ENCODE peak calls at places on chromosomes 12 and 14, in nine cellular contexts. D, H, E, M, B, Z, J, S and L are unnamed samples.

GRCh38 chr14:71752111-71752738 is 180.0 kb upstream of the RGS6 start:
- DNase-seq in D (no peak), H (no peak), E (no peak), M (no peak), B (no peak), Z (no peak), J (no peak), S (no peak), L (no peak)

GRCh38 chr12:510071-510825 is 50.5 kb downstream of the B4GALNT3 start:
- DNase-seq in D (peak), H (peak), E (no peak), M (peak), B (no peak), Z (no peak), J (no peak), S (no peak), L (no peak)

GRCh38 chr12:4330203-4330602 is 9.2 kb downstream of the TIGAR start:
- DNase-seq in D (no peak), H (no peak), E (no peak), M (no peak), B (no peak), Z (no peak), J (no peak), S (no peak), L (no peak)

GRCh38 chr14:95500201-95500681 is 16.2 kb downstream of the SYNE3 start:
- DNase-seq in D (peak), H (no peak), E (no peak), M (peak), B (no peak), Z (peak), J (no peak), S (no peak), L (no peak)

GRCh38 chr12:12883369-12884001 is 7.9 kb upstream of the GPRC5A start:
- DNase-seq in D (no peak), H (no peak), E (no peak), M (no peak), B (no peak), Z (no peak), J (peak), S (no peak), L (no peak)

GRCh38 chr12:125050868-125051267 is 14.4 kb upstream of the AACS start:
- DNase-seq in D (no peak), H (no peak), E (no peak), M (no peak), B (no peak), Z (no peak), J (no peak), S (no peak), L (no peak)

GRCh38 chr12:108640802-108641445 is 7.2 kb upstream of the SELPLG start:
- DNase-seq in D (peak), H (no peak), E (no peak), M (peak), B (no peak), Z (peak), J (peak), S (no peak), L (no peak)

GRCh38 chr14:76995279-76996035 is 33.1 kb downstream of the IRF2BPL start:
- DNase-seq in D (peak), H (no peak), E (no peak), M (no peak), B (no peak), Z (no peak), J (no peak), S (no peak), L (no peak)

GRCh38 chr14:74413622-74414021 is 12.4 kb downstream of the SYNDIG1L start:
- DNase-seq in D (no peak), H (no peak), E (no peak), M (no peak), B (no peak), Z (no peak), J (no peak), S (no peak), L (no peak)

GRCh38 chr12:19829100-19829853 is 390.0 kb downstream of the AEBP2 start:
- DNase-seq in D (no peak), H (no peak), E (no peak), M (no peak), B (no peak), Z (no peak), J (no peak), S (no peak), L (no peak)

GRCh38 chr12:38586652-38587219 is 270.2 kb downstream of the ALG10B start:
- DNase-seq in D (no peak), H (no peak), E (no peak), M (no peak), B (no peak), Z (no peak), J (peak), S (no peak), L (no peak)

GRCh38 chr12:11834925-11835324 is 185.5 kb downstream of the ETV6 start:
- DNase-seq in D (no peak), H (no peak), E (no peak), M (no peak), B (no peak), Z (no peak), J (no peak), S (no peak), L (no peak)

GRCh38 chr12:11837318-11837934 is 188.0 kb downstream of the ETV6 start:
- DNase-seq in D (no peak), H (no peak), E (no peak), M (no peak), B (no peak), Z (no peak), J (no peak), S (no peak), L (no peak)

GRCh38 chr12:11838403-11838802 is 188.9 kb downstream of the ETV6 start:
- DNase-seq in D (no peak), H (no peak), E (no peak), M (no peak), B (no peak), Z (no peak), J (peak), S (no peak), L (no peak)

GRCh38 chr12:11836964-11837286 is 187.5 kb downstream of the ETV6 start:
- DNase-seq in D (no peak), H (no peak), E (no peak), M (no peak), B (no peak), Z (no peak), J (no peak), S (no peak), L (no peak)

GRCh38 chr12:11836282-11836963 is 186.9 kb downstream of the ETV6 start:
- DNase-seq in D (no peak), H (no peak), E (peak), M (peak), B (no peak), Z (peak), J (no peak), S (no peak), L (no peak)
- TF ChIP-seq CTCF in D (no peak), H (no peak), E (no peak), M (no peak), B (no peak), Z (no peak), J (no peak), S (no peak), L (no peak)

DNA sequence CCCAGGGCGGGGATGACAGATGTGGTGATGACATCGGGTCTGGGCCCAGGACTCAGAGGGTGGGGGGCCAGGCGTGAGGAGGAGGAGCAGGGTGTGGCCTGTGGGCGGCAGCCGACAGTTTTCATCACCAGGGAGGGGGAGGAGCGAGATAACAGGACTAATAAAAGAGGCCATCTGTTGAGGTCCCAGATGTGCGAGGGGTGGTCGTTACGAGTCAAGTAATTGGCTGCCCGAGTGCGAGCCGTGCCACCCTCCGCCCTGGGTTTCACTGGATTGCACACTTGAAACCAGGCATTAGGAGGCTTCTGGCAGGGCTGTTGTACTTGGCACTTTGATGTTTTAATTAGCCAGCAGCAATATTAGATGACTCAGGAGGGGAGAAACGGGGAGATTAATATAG is 67.2 kb downstream of the NOS1 start:
- DNase-seq in D (no peak), H (no peak), E (no peak), M (no peak), B (no peak), Z (no peak), J (no peak), S (peak), L (no peak)
- TF ChIP-seq CTCF in D (no peak), H (no peak), E (no peak), M (no peak), B (no peak), Z (no peak), J (no peak), S (no peak), L (no peak)

DNA sequence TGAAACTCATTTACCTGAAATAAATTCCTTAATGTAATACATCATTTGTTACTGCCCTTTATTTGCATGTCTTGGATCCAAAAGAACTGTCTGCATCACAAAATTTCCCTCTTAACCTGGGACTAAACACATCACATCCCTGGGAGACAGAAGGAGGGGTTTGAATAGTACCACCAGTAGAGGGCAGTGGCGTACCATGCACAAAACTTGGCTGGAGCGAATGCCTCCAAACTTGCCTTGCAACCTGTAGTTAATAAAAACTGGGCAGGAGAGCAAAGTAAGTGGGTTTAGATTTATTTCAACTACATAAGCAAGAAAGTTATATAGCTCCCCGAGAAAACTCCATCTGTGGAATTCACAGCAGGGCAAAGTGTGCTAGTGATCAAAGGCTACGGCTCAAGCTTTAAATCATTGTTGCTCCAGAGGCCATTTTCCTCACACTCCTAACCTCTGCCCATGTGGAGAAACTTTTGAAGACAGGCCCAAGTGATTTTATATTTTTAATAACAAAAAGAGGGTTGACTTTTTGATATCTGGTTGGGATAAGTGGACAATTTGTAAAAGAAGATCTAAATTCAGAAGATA is 1176.7 kb upstream of the SEL1L start:
- DNase-seq in D (peak), H (peak), E (peak), M (peak), B (peak), Z (no peak), J (peak), S (peak), L (peak)
- TF ChIP-seq CTCF in D (peak), H (peak), E (peak), M (peak), B (peak), Z (peak), J (peak), S (peak), L (peak)

GRCh38 chr12:53625946-53626701 is at the start of gene ATF7:
- DNase-seq in D (peak), H (peak), E (peak), M (peak), B (peak), Z (peak), J (peak), S (peak), L (peak)
- TF ChIP-seq CTCF in D (no peak), H (no peak), E (peak), M (no peak), B (no peak), Z (no peak), J (no peak), S (no peak), L (no peak)

GRCh38 chr12:107443320-107444090 is 242.1 kb upstream of the PWP1 start:
- DNase-seq in D (no peak), H (no peak), E (no peak), M (no peak), B (no peak), Z (peak), J (no peak), S (no peak), L (no peak)
- TF ChIP-seq CTCF in D (no peak), H (no peak), E (no peak), M (no peak), B (no peak), Z (no peak), J (no peak), S (no peak), L (no peak)

DNA sequence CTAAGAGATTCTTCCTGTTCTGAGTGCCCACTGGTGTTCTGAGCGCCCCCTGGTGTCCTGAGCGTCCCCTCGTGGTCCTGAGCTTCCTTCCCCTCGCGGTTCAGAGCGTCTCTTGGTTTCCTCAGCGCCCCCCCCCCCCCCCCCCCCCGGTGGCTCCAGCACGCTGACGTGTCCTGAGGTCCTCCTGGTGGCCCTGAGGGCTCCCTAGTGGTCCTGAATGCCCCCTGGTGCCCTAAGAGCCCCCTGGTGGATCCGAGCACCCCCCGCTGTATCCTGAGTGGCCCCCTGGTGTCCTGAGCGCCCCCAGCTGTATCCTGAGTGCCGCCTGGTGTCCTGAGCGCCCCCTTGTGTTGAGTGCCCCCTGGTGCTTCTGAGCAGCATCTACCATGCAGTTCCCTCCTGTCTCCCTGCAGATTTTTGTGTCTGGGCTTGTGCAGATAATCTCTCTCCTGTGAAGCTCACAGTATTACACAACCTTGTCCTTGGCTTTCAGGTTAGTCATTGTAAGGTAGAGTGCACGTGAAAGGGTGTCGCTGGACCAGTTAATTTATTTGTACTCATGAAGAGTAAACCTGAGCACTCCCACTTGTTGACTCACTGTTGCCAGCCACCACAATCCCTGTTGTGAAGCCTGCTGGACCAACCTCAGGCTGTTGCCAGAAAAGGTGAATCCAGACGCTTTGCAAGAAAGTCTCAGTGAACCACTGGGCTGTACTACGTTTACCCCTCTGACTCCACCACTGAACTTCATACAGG is 1168.4 kb downstream of the TMEM121 start:
- DNase-seq in D (no peak), H (no peak), E (no peak), M (peak), B (no peak), Z (peak), J (no peak), S (no peak), L (no peak)
- TF ChIP-seq CTCF in D (no peak), H (no peak), E (no peak), M (no peak), B (no peak), Z (peak), J (peak), S (no peak), L (no peak)